ENCODE peak calls at places on chromosomes 1 and 21, in six cellular contexts. One of them, this sample, is unnamed.

GRCh38 chr1:11458811-11459275 is 20.1 kb upstream of the DISP3 start:
- DNase-seq in hepatocyte: no peak
- DNase-seq in OCI-LY7: no peak
- DNase-seq in PC-3: peak; percentile 14
- DNase-seq in HCT116: no peak
- DNase-seq in neural progenitor cell: peak; percentile 16
- DNase-seq in this sample: no peak

GRCh38 chr1:169833179-169833901 is 38.6 kb upstream of the METTL18 start:
- DNase-seq in HCT116: no peak
- DNase-seq in neural progenitor cell: no peak
- DNase-seq in hepatocyte: no peak
- DNase-seq in OCI-LY7: no peak
- DNase-seq in PC-3: no peak
- DNase-seq in this sample: no peak

GRCh38 chr1:12580054-12580887 is 37.7 kb downstream of the DHRS3 start:
- DNase-seq in HCT116: no peak
- DNase-seq in PC-3: no peak
- DNase-seq in hepatocyte: no peak
- DNase-seq in OCI-LY7: no peak
- DNase-seq in neural progenitor cell: no peak
- DNase-seq in this sample: no peak

GRCh38 chr1:983736-984475 is 2.0 kb upstream of the PERM1 start:
- DNase-seq in HCT116: no peak
- DNase-seq in neural progenitor cell: peak; percentile 72
- DNase-seq in PC-3: peak; percentile 59
- DNase-seq in hepatocyte: peak; percentile 69
- DNase-seq in OCI-LY7: peak; percentile 52
- DNase-seq in this sample: no peak

GRCh38 chr1:162562452-162562828 is 918 bp downstream of the UAP1 start:
- DNase-seq in hepatocyte: peak; percentile 27
- DNase-seq in OCI-LY7: no peak
- DNase-seq in neural progenitor cell: no peak
- DNase-seq in HCT116: no peak
- DNase-seq in PC-3: peak; percentile 80
- DNase-seq in this sample: peak; percentile 11

GRCh38 chr1:17948594-17948993 is 159.0 kb upstream of the IGSF21 start:
- DNase-seq in OCI-LY7: no peak
- DNase-seq in HCT116: no peak
- DNase-seq in PC-3: no peak
- DNase-seq in neural progenitor cell: peak; percentile 74
- DNase-seq in hepatocyte: no peak
- DNase-seq in this sample: no peak

GRCh38 chr1:156870734-156871133 is 10.1 kb downstream of the NTRK1 start:
- DNase-seq in PC-3: peak; percentile 96
- DNase-seq in hepatocyte: no peak
- DNase-seq in HCT116: no peak
- DNase-seq in OCI-LY7: no peak
- DNase-seq in neural progenitor cell: no peak
- DNase-seq in this sample: no peak

GRCh38 chr1:207579436-207579799 is 65.5 kb upstream of the CR1L start:
- DNase-seq in neural progenitor cell: peak; percentile 77
- DNase-seq in HCT116: peak; percentile 68
- DNase-seq in OCI-LY7: peak; percentile 67
- DNase-seq in PC-3: peak; percentile 92
- DNase-seq in hepatocyte: peak; percentile 73
- DNase-seq in this sample: peak; percentile 75

GRCh38 chr1:204254031-204254661 is 40.4 kb upstream of the GOLT1A start:
- DNase-seq in OCI-LY7: no peak
- DNase-seq in PC-3: peak; percentile 54
- DNase-seq in hepatocyte: peak; percentile 49
- DNase-seq in neural progenitor cell: peak; percentile 51
- DNase-seq in HCT116: no peak
- DNase-seq in this sample: no peak

GRCh38 chr1:218349365-218350021 is 4.4 kb downstream of the TGFB2 start:
- DNase-seq in hepatocyte: no peak
- DNase-seq in OCI-LY7: no peak
- DNase-seq in HCT116: no peak
- DNase-seq in PC-3: peak; percentile 74
- DNase-seq in neural progenitor cell: no peak
- DNase-seq in this sample: no peak

GRCh38 chr1:82162526-82163420 is 362.0 kb downstream of the ADGRL2 start:
- DNase-seq in neural progenitor cell: no peak
- DNase-seq in OCI-LY7: no peak
- DNase-seq in HCT116: no peak
- DNase-seq in hepatocyte: no peak
- DNase-seq in PC-3: no peak
- DNase-seq in this sample: no peak

GRCh38 chr1:5810131-5810530 is 182.1 kb downstream of the NPHP4 start:
- DNase-seq in PC-3: no peak
- DNase-seq in HCT116: no peak
- DNase-seq in neural progenitor cell: no peak
- DNase-seq in hepatocyte: no peak
- DNase-seq in OCI-LY7: no peak
- DNase-seq in this sample: no peak

GRCh38 chr1:185539277-185539943 is 194.8 kb upstream of the HMCN1 start:
- DNase-seq in neural progenitor cell: no peak
- DNase-seq in HCT116: no peak
- DNase-seq in OCI-LY7: no peak
- DNase-seq in PC-3: no peak
- DNase-seq in hepatocyte: no peak
- DNase-seq in this sample: no peak

GRCh38 chr1:160781914-160782689 is 13.9 kb upstream of the LY9 start:
- DNase-seq in HCT116: no peak
- DNase-seq in neural progenitor cell: no peak
- DNase-seq in OCI-LY7: peak; percentile 84
- DNase-seq in PC-3: no peak
- DNase-seq in hepatocyte: no peak
- DNase-seq in this sample: peak; percentile 98

GRCh38 chr1:21607549-21608529 is 61.3 kb downstream of the RAP1GAP start:
- DNase-seq in hepatocyte: peak; percentile 94
- DNase-seq in neural progenitor cell: peak; percentile 99
- DNase-seq in HCT116: peak; percentile 97
- DNase-seq in OCI-LY7: peak; percentile 78
- DNase-seq in PC-3: peak; percentile 66
- DNase-seq in this sample: peak; percentile 87

GRCh38 chr1:229553621-229554120 is 4.8 kb downstream of the ABCB10 start:
- DNase-seq in neural progenitor cell: no peak
- DNase-seq in OCI-LY7: no peak
- DNase-seq in PC-3: no peak
- DNase-seq in hepatocyte: no peak
- DNase-seq in HCT116: no peak
- DNase-seq in this sample: no peak

GRCh38 chr1:229550812-229551567 is 7.5 kb downstream of the ABCB10 start:
- DNase-seq in PC-3: no peak
- DNase-seq in OCI-LY7: no peak
- DNase-seq in hepatocyte: no peak
- DNase-seq in HCT116: no peak
- DNase-seq in neural progenitor cell: no peak
- DNase-seq in this sample: no peak

GRCh38 chr1:229556551-229556950 is 2.0 kb downstream of the ABCB10 start:
- DNase-seq in HCT116: no peak
- DNase-seq in neural progenitor cell: no peak
- DNase-seq in OCI-LY7: no peak
- DNase-seq in PC-3: no peak
- DNase-seq in hepatocyte: peak; percentile 25
- DNase-seq in this sample: no peak

GRCh38 chr1:229554886-229555621 is 3.5 kb downstream of the ABCB10 start:
- DNase-seq in HCT116: no peak
- DNase-seq in hepatocyte: no peak
- DNase-seq in OCI-LY7: no peak
- DNase-seq in PC-3: no peak
- DNase-seq in neural progenitor cell: no peak
- DNase-seq in this sample: peak; percentile 56

GRCh38 chr1:229552732-229553131 is 5.8 kb downstream of the ABCB10 start:
- DNase-seq in neural progenitor cell: no peak
- DNase-seq in hepatocyte: no peak
- DNase-seq in OCI-LY7: no peak
- DNase-seq in PC-3: no peak
- DNase-seq in HCT116: no peak
- DNase-seq in this sample: no peak
- H3K4me1 ChIP-seq in neural progenitor cell: peaks cover 15% of the 10 kb centered on the region
- H3K4me1 ChIP-seq in hepatocyte: peaks cover 24% of the 10 kb centered on the region
- H3K4me1 ChIP-seq in OCI-LY7: peaks cover 13% of the 10 kb centered on the region
- H3K4me1 ChIP-seq in PC-3: peaks cover 15% of the 10 kb centered on the region
- H3K4me1 ChIP-seq in HCT116: peaks cover 4% of the 10 kb centered on the region
- H3K4me1 ChIP-seq in this sample: peaks cover 20% of the 10 kb centered on the region

DNA sequence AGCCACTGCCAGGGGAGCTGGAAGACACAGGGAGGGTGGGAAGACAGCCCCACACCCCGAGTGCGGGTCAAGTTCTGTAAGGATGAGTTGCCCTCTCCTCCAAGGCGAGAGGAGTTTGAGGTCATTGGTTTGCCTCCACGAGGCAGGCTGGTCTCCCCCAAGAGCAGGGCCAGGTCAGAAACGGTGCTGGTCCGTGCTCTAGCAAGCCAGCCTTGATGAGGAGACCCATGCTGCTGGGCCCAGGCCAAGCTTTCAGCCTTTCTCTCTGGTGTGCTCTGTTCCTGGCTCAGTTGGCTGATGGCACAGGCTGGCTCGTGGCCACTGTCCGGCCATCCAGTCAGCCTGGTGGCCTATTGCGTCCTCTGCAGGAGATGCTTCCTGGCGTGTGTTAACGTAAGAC is 12.0 kb upstream of the PCBP3 start:
- DNase-seq in neural progenitor cell: no peak
- DNase-seq in HCT116: no peak
- DNase-seq in OCI-LY7: no peak
- DNase-seq in PC-3: no peak
- DNase-seq in hepatocyte: peak; percentile 1
- DNase-seq in this sample: no peak
- TF ChIP-seq EZH2phosphoT487 in neural progenitor cell: no peak
- TF ChIP-seq EZH2phosphoT487 in HCT116: no peak
- TF ChIP-seq EZH2phosphoT487 in OCI-LY7: no peak
- TF ChIP-seq EZH2phosphoT487 in PC-3: no peak
- TF ChIP-seq EZH2phosphoT487 in hepatocyte: no peak
- TF ChIP-seq EZH2phosphoT487 in this sample: no peak

GRCh38 chr1:164735315-164736052 is 176.5 kb downstream of the PBX1 start:
- DNase-seq in HCT116: no peak
- DNase-seq in OCI-LY7: no peak
- DNase-seq in hepatocyte: peak; percentile 78
- DNase-seq in neural progenitor cell: peak; percentile 38
- DNase-seq in PC-3: peak; percentile 89
- DNase-seq in this sample: no peak

GRCh38 chr1:164733734-164734133 is 174.8 kb downstream of the PBX1 start:
- DNase-seq in PC-3: no peak
- DNase-seq in hepatocyte: no peak
- DNase-seq in neural progenitor cell: no peak
- DNase-seq in OCI-LY7: no peak
- DNase-seq in HCT116: no peak
- DNase-seq in this sample: no peak

GRCh38 chr1:164743991-164744390 is 185.0 kb downstream of the PBX1 start:
- DNase-seq in neural progenitor cell: no peak
- DNase-seq in hepatocyte: no peak
- DNase-seq in HCT116: no peak
- DNase-seq in OCI-LY7: no peak
- DNase-seq in PC-3: no peak
- DNase-seq in this sample: no peak

GRCh38 chr1:164740021-164740526 is 181.1 kb downstream of the PBX1 start:
- DNase-seq in neural progenitor cell: no peak
- DNase-seq in hepatocyte: no peak
- DNase-seq in OCI-LY7: no peak
- DNase-seq in HCT116: no peak
- DNase-seq in PC-3: no peak
- DNase-seq in this sample: no peak

GRCh38 chr1:164739189-164739588 is 180.2 kb downstream of the PBX1 start:
- DNase-seq in neural progenitor cell: no peak
- DNase-seq in HCT116: no peak
- DNase-seq in OCI-LY7: no peak
- DNase-seq in hepatocyte: no peak
- DNase-seq in PC-3: no peak
- DNase-seq in this sample: no peak
- TF ChIP-seq CTCF in neural progenitor cell: no peak
- TF ChIP-seq CTCF in HCT116: no peak
- TF ChIP-seq CTCF in OCI-LY7: no peak
- TF ChIP-seq CTCF in hepatocyte: no peak
- TF ChIP-seq CTCF in PC-3: no peak
- TF ChIP-seq CTCF in this sample: no peak

GRCh38 chr1:193634470-193634869 is 448.1 kb upstream of the B3GALT2 start:
- DNase-seq in hepatocyte: no peak
- DNase-seq in neural progenitor cell: no peak
- DNase-seq in PC-3: no peak
- DNase-seq in HCT116: no peak
- DNase-seq in OCI-LY7: no peak
- DNase-seq in this sample: no peak
- H3K4me1 ChIP-seq in hepatocyte: no peaks in the 10 kb centered on the region
- H3K4me1 ChIP-seq in neural progenitor cell: no peaks in the 10 kb centered on the region
- H3K4me1 ChIP-seq in PC-3: no peaks in the 10 kb centered on the region
- H3K4me1 ChIP-seq in HCT116: no peaks in the 10 kb centered on the region
- H3K4me1 ChIP-seq in OCI-LY7: no peaks in the 10 kb centered on the region
- H3K4me1 ChIP-seq in this sample: no peaks in the 10 kb centered on the region

GRCh38 chr1:22975694-22976093 is 3.0 kb upstream of the LACTBL1 start:
- DNase-seq in OCI-LY7: no peak
- DNase-seq in PC-3: peak; percentile 39
- DNase-seq in neural progenitor cell: no peak
- DNase-seq in hepatocyte: no peak
- DNase-seq in HCT116: no peak
- DNase-seq in this sample: no peak
- TF ChIP-seq EZH2phosphoT487 in OCI-LY7: no peak
- TF ChIP-seq EZH2phosphoT487 in PC-3: no peak
- TF ChIP-seq EZH2phosphoT487 in neural progenitor cell: no peak
- TF ChIP-seq EZH2phosphoT487 in hepatocyte: no peak
- TF ChIP-seq EZH2phosphoT487 in HCT116: no peak
- TF ChIP-seq EZH2phosphoT487 in this sample: no peak

GRCh38 chr1:154329152-154329521 is 3.8 kb downstream of the ATP8B2 start:
- DNase-seq in neural progenitor cell: peak; percentile 90
- DNase-seq in PC-3: no peak
- DNase-seq in hepatocyte: no peak
- DNase-seq in OCI-LY7: no peak
- DNase-seq in HCT116: no peak
- DNase-seq in this sample: no peak
- TF ChIP-seq CTCF in neural progenitor cell: peak; percentile 59
- TF ChIP-seq CTCF in PC-3: peak; percentile 21
- TF ChIP-seq CTCF in hepatocyte: peak; percentile 26
- TF ChIP-seq CTCF in OCI-LY7: peak; percentile 63
- TF ChIP-seq CTCF in HCT116: peak; percentile 38
- TF ChIP-seq CTCF in this sample: peak; percentile 43

DNA sequence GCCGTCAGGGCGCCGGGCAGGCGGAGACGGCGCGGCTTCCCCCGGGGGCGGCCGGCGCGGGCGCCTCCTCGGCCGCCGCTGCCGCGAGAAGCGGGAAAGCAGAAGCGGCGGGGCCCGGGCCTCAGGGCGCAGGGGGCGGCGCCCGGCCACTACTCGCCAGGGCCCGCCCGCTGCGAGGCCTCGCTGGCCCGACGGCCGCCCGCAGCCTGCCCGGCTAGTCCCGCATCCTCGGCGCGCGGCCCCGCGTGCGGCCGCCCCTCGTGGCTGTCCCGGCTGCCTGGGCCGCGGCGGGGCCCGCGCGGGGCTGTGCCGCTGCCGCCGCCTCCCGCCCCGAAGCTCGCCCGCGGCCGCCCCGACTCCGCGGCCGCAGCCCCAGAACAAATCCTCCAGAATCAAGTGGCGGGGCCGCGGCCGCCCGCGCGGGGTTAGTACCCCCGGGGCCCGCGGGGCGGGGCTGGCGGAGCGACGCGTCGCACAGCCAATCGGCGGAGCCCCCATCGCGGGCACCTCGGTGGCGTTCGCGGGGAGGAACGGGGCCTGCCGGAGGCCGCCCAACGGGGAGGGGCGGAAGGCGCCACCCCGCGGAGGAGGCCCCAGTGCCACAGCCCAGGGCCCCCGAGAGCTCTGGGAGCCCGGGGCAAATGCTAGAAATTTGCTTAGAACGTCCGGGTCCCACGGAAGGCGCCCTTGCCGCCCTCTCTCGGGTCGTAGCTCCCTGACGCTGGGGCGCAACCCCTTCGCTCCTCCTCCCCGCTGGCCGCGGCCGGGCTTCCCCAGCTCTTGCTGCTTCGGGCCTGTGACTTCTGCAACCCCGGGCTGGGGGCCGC is at the start of gene RUNX3:
- DNase-seq in OCI-LY7: peak; percentile 97
- DNase-seq in neural progenitor cell: peak; percentile 84
- DNase-seq in HCT116: peak; percentile 58
- DNase-seq in hepatocyte: peak; percentile 45
- DNase-seq in PC-3: peak; percentile 51
- DNase-seq in this sample: peak; percentile 96
- H3K4me1 ChIP-seq in OCI-LY7: peaks cover 70% of the 10 kb centered on the region
- H3K4me1 ChIP-seq in neural progenitor cell: peaks cover 32% of the 10 kb centered on the region
- H3K4me1 ChIP-seq in HCT116: peaks cover 10% of the 10 kb centered on the region
- H3K4me1 ChIP-seq in hepatocyte: peaks cover 20% of the 10 kb centered on the region
- H3K4me1 ChIP-seq in PC-3: no peaks in the 10 kb centered on the region
- H3K4me1 ChIP-seq in this sample: peaks cover 26% of the 10 kb centered on the region

This sample was measured in MM.1S.